ENCODE peak calls at places on chromosome 20, in nine cellular contexts. S is T-cell, Y is NCI-H460, I is GM04503, H is COR-L47, C is Panc1, W is HS-5, U is substantia nigra, E is GDM1. M is an unnamed sample.

GRCh38 chr20:18904624-18905023 is 91.0 kb downstream of the SCP2D1 start:
- DNase-seq in S (no peak), Y (no peak), I (no peak), H (peak; percentile 20), C (peak; percentile 1), W (no peak), U (no peak), E (no peak), M (no peak)

GRCh38 chr20:24825591-24825990 is 123.5 kb upstream of the CST7 start:
- DNase-seq in S (no peak), Y (no peak), I (no peak), H (no peak), C (no peak), W (no peak), U (no peak), E (no peak), M (no peak)

GRCh38 chr20:21529863-21530262 is 16.0 kb upstream of the NKX2-2 start:
- DNase-seq in S (no peak), Y (no peak), I (no peak), H (peak; percentile 17), C (no peak), W (no peak), U (no peak), E (no peak), M (peak; percentile 66)

GRCh38 chr20:17992224-17992637 is 23.4 kb downstream of the MGME1 start:
- DNase-seq in S (no peak), Y (no peak), I (no peak), H (no peak), C (no peak), W (no peak), U (no peak), E (no peak), M (no peak)

GRCh38 chr20:48339147-48339985 is 488.4 kb downstream of the PREX1 start:
- DNase-seq in S (no peak), Y (no peak), I (no peak), H (no peak), C (no peak), W (peak; percentile 61), U (no peak), E (no peak), M (no peak)

GRCh38 chr20:22821081-22821480 is 214.0 kb upstream of the SSTR4 start:
- DNase-seq in S (no peak), Y (no peak), I (no peak), H (no peak), C (no peak), W (no peak), U (no peak), E (no peak), M (no peak)

GRCh38 chr20:56373942-56374341 is 15.2 kb downstream of the FAM210B start:
- DNase-seq in S (no peak), Y (peak; percentile 70), I (peak; percentile 94), H (no peak), C (no peak), W (peak; percentile 84), U (no peak), E (no peak), M (no peak)

GRCh38 chr20:53023717-53024116 is 51.6 kb downstream of the TSHZ2 start:
- DNase-seq in S (no peak), Y (no peak), I (no peak), H (no peak), C (no peak), W (no peak), U (no peak), E (no peak), M (peak; percentile 35)

GRCh38 chr20:25295386-25296093 is 47.7 kb downstream of the PYGB start:
- DNase-seq in S (no peak), Y (no peak), I (no peak), H (no peak), C (no peak), W (no peak), U (no peak), E (no peak), M (no peak)

GRCh38 chr20:63020681-63021080 is 13.9 kb upstream of the BHLHE23 start:
- DNase-seq in S (no peak), Y (no peak), I (no peak), H (no peak), C (no peak), W (no peak), U (no peak), E (no peak), M (no peak)

M was measured in NCI-H774.